ENCODE peak calls at places on chromosomes 4 and X, in nine cellular contexts. One of them, this sample, is unnamed. For H3K36me3, the result is how much of the 10 kb centered on the place peaks cover.

GRCh38 chrX:134792077-134792476 is 133.8 kb upstream of the PLAC1 start:
- DNase-seq in ovary: no peak
- DNase-seq in body of pancreas: no peak
- DNase-seq in endothelial cell of umbilical vein: no peak
- DNase-seq in prostate gland: no peak
- DNase-seq in stomach: no peak
- DNase-seq in uterus: no peak
- DNase-seq in transverse colon: no peak
- DNase-seq in sigmoid colon: no peak
- DNase-seq in this sample: no peak

GRCh38 chrX:150879855-150880807 is 18.3 kb downstream of the CD99L2 start:
- DNase-seq in ovary: no peak
- DNase-seq in transverse colon: no peak
- DNase-seq in uterus: no peak
- DNase-seq in stomach: no peak
- DNase-seq in body of pancreas: no peak
- DNase-seq in sigmoid colon: no peak
- DNase-seq in prostate gland: no peak
- DNase-seq in endothelial cell of umbilical vein: no peak
- DNase-seq in this sample: no peak

GRCh38 chrX:51641421-51642021 is 22.8 kb upstream of the CENPVL3 start:
- DNase-seq in body of pancreas: no peak
- DNase-seq in transverse colon: no peak
- DNase-seq in sigmoid colon: no peak
- DNase-seq in stomach: no peak
- DNase-seq in uterus: no peak
- DNase-seq in ovary: no peak
- DNase-seq in endothelial cell of umbilical vein: peak
- DNase-seq in prostate gland: no peak
- DNase-seq in this sample: no peak

GRCh38 chr4:107603430-107603829 is 116.6 kb downstream of the PAPSS1 start:
- DNase-seq in transverse colon: peak
- DNase-seq in endothelial cell of umbilical vein: no peak
- DNase-seq in stomach: peak
- DNase-seq in sigmoid colon: no peak
- DNase-seq in ovary: no peak
- DNase-seq in prostate gland: peak
- DNase-seq in body of pancreas: no peak
- DNase-seq in uterus: no peak
- DNase-seq in this sample: no peak

GRCh38 chr4:94758141-94758699 is 465 bp downstream of the BMPR1B start:
- DNase-seq in prostate gland: peak
- DNase-seq in sigmoid colon: peak
- DNase-seq in endothelial cell of umbilical vein: peak
- DNase-seq in ovary: peak
- DNase-seq in stomach: no peak
- DNase-seq in body of pancreas: peak
- DNase-seq in uterus: peak
- DNase-seq in transverse colon: peak
- DNase-seq in this sample: no peak

GRCh38 chr4:48175806-48176205 is 41.8 kb upstream of the TXK start:
- DNase-seq in ovary: no peak
- DNase-seq in stomach: no peak
- DNase-seq in body of pancreas: no peak
- DNase-seq in sigmoid colon: no peak
- DNase-seq in uterus: no peak
- DNase-seq in transverse colon: no peak
- DNase-seq in endothelial cell of umbilical vein: peak
- DNase-seq in prostate gland: no peak
- DNase-seq in this sample: no peak

GRCh38 chrX:427812-428725 is 41.4 kb upstream of the PPP2R3B start:
- DNase-seq in body of pancreas: no peak
- DNase-seq in prostate gland: no peak
- DNase-seq in stomach: no peak
- DNase-seq in ovary: no peak
- DNase-seq in uterus: no peak
- DNase-seq in endothelial cell of umbilical vein: no peak
- DNase-seq in sigmoid colon: peak
- DNase-seq in transverse colon: no peak
- DNase-seq in this sample: no peak

GRCh38 chr4:5785806-5786680 is 75.0 kb downstream of the EVC start:
- DNase-seq in endothelial cell of umbilical vein: peak
- DNase-seq in body of pancreas: no peak
- DNase-seq in transverse colon: no peak
- DNase-seq in uterus: no peak
- DNase-seq in prostate gland: peak
- DNase-seq in sigmoid colon: peak
- DNase-seq in ovary: no peak
- DNase-seq in stomach: no peak
- DNase-seq in this sample: no peak

GRCh38 chrX:153772608-153773217 is 8.1 kb upstream of the SRPK3 start:
- DNase-seq in body of pancreas: no peak
- DNase-seq in ovary: no peak
- DNase-seq in stomach: no peak
- DNase-seq in endothelial cell of umbilical vein: no peak
- DNase-seq in transverse colon: no peak
- DNase-seq in prostate gland: no peak
- DNase-seq in uterus: no peak
- DNase-seq in sigmoid colon: no peak
- DNase-seq in this sample: no peak

GRCh38 chrX:77442728-77443127 is 4.5 kb upstream of the FGF16 start:
- DNase-seq in body of pancreas: no peak
- DNase-seq in transverse colon: no peak
- DNase-seq in stomach: no peak
- DNase-seq in sigmoid colon: no peak
- DNase-seq in prostate gland: no peak
- DNase-seq in ovary: no peak
- DNase-seq in uterus: no peak
- DNase-seq in endothelial cell of umbilical vein: peak
- DNase-seq in this sample: no peak

GRCh38 chrX:115690554-115691216 is 129.7 kb downstream of the PLS3 start:
- DNase-seq in stomach: peak
- DNase-seq in uterus: peak
- DNase-seq in endothelial cell of umbilical vein: peak
- DNase-seq in transverse colon: peak
- DNase-seq in ovary: peak
- DNase-seq in body of pancreas: peak
- DNase-seq in prostate gland: peak
- DNase-seq in sigmoid colon: peak
- DNase-seq in this sample: no peak

GRCh38 chr4:8221476-8221875 is 22.4 kb downstream of the SH3TC1 start:
- DNase-seq in prostate gland: no peak
- DNase-seq in stomach: no peak
- DNase-seq in sigmoid colon: no peak
- DNase-seq in transverse colon: no peak
- DNase-seq in body of pancreas: no peak
- DNase-seq in uterus: no peak
- DNase-seq in ovary: no peak
- DNase-seq in endothelial cell of umbilical vein: no peak
- DNase-seq in this sample: no peak

GRCh38 chr4:147730333-147730732 is 1.6 kb upstream of the ARHGAP10 start:
- DNase-seq in endothelial cell of umbilical vein: no peak
- DNase-seq in ovary: no peak
- DNase-seq in uterus: no peak
- DNase-seq in prostate gland: no peak
- DNase-seq in transverse colon: no peak
- DNase-seq in sigmoid colon: no peak
- DNase-seq in body of pancreas: no peak
- DNase-seq in stomach: no peak
- DNase-seq in this sample: no peak

GRCh38 chrX:41386222-41386990 is 52.4 kb downstream of the DDX3X start:
- DNase-seq in sigmoid colon: no peak
- DNase-seq in endothelial cell of umbilical vein: no peak
- DNase-seq in stomach: no peak
- DNase-seq in uterus: no peak
- DNase-seq in prostate gland: no peak
- DNase-seq in ovary: no peak
- DNase-seq in transverse colon: no peak
- DNase-seq in body of pancreas: no peak
- DNase-seq in this sample: no peak

GRCh38 chrX:41394293-41394692 is 52.9 kb upstream of the NYX start:
- DNase-seq in endothelial cell of umbilical vein: no peak
- DNase-seq in stomach: no peak
- DNase-seq in ovary: no peak
- DNase-seq in transverse colon: no peak
- DNase-seq in prostate gland: no peak
- DNase-seq in body of pancreas: no peak
- DNase-seq in sigmoid colon: peak
- DNase-seq in uterus: no peak
- DNase-seq in this sample: no peak

GRCh38 chrX:41388543-41388942 is 54.6 kb downstream of the DDX3X start:
- DNase-seq in stomach: no peak
- DNase-seq in endothelial cell of umbilical vein: no peak
- DNase-seq in ovary: no peak
- DNase-seq in uterus: no peak
- DNase-seq in transverse colon: no peak
- DNase-seq in sigmoid colon: no peak
- DNase-seq in prostate gland: no peak
- DNase-seq in body of pancreas: no peak
- DNase-seq in this sample: no peak

GRCh38 chrX:41391606-41392005 is 55.5 kb upstream of the NYX start:
- DNase-seq in endothelial cell of umbilical vein: no peak
- DNase-seq in stomach: peak
- DNase-seq in ovary: no peak
- DNase-seq in uterus: no peak
- DNase-seq in prostate gland: peak
- DNase-seq in sigmoid colon: no peak
- DNase-seq in body of pancreas: no peak
- DNase-seq in transverse colon: peak
- DNase-seq in this sample: no peak

DNA sequence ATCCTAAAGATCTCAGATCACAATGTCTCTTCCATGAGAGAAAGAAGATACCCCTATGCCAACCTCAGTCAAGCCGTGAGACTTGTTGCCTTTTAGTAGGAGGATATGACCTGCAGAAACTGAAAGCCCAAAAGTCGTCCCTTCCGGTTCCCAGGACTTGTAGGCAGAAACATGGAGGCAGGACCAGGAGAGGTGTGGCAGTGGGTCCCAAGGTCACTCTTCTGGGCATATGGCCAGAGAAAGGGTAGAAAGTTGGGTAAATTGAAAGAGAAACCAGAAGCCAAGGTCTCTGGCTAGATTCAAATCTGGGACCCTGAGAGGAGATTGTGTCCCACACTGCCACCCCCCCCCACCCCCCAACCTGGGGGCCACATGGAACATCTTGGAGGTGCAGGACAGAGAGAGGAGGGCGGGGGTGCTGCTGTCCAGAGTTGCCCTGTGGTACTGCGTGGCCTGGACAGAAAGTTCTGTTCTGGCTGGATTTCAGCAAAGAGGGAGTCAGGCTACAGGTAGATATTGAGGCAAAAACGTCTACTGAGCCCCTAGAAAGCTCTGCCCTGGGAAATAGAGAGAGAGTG is 55.4 kb downstream of the DDX3X start:
- DNase-seq in prostate gland: no peak
- DNase-seq in endothelial cell of umbilical vein: no peak
- DNase-seq in body of pancreas: peak
- DNase-seq in uterus: no peak
- DNase-seq in sigmoid colon: no peak
- DNase-seq in stomach: peak
- DNase-seq in transverse colon: peak
- DNase-seq in ovary: no peak
- DNase-seq in this sample: peak
- TF ChIP-seq POLR2A in prostate gland: no peak
- TF ChIP-seq POLR2A in endothelial cell of umbilical vein: no peak
- TF ChIP-seq POLR2A in body of pancreas: no peak
- TF ChIP-seq POLR2A in uterus: no peak
- TF ChIP-seq POLR2A in sigmoid colon: no peak
- TF ChIP-seq POLR2A in stomach: no peak
- TF ChIP-seq POLR2A in transverse colon: peak
- TF ChIP-seq POLR2A in ovary: no peak
- TF ChIP-seq POLR2A in this sample: no peak

GRCh38 chr4:150591284-150591874 is 9.4 kb downstream of the MAB21L2 start:
- DNase-seq in prostate gland: no peak
- DNase-seq in body of pancreas: no peak
- DNase-seq in sigmoid colon: peak
- DNase-seq in stomach: no peak
- DNase-seq in transverse colon: no peak
- DNase-seq in ovary: no peak
- DNase-seq in uterus: no peak
- DNase-seq in endothelial cell of umbilical vein: no peak
- DNase-seq in this sample: no peak
- H3K36me3 ChIP-seq in prostate gland: under half
- H3K36me3 ChIP-seq in body of pancreas: under half
- H3K36me3 ChIP-seq in sigmoid colon: under half
- H3K36me3 ChIP-seq in stomach: under half
- H3K36me3 ChIP-seq in transverse colon: under half
- H3K36me3 ChIP-seq in ovary: under half
- H3K36me3 ChIP-seq in uterus: under half
- H3K36me3 ChIP-seq in endothelial cell of umbilical vein: under half
- H3K36me3 ChIP-seq in this sample: under half

GRCh38 chr4:163166041-163166579 is 580 bp downstream of the NAF1 start:
- DNase-seq in sigmoid colon: peak
- DNase-seq in body of pancreas: peak
- DNase-seq in uterus: peak
- DNase-seq in ovary: peak
- DNase-seq in stomach: peak
- DNase-seq in endothelial cell of umbilical vein: peak
- DNase-seq in prostate gland: peak
- DNase-seq in transverse colon: peak
- DNase-seq in this sample: peak
- TF ChIP-seq POLR2A in sigmoid colon: no peak
- TF ChIP-seq POLR2A in body of pancreas: no peak
- TF ChIP-seq POLR2A in uterus: no peak
- TF ChIP-seq POLR2A in ovary: no peak
- TF ChIP-seq POLR2A in stomach: no peak
- TF ChIP-seq POLR2A in endothelial cell of umbilical vein: no peak
- TF ChIP-seq POLR2A in prostate gland: no peak
- TF ChIP-seq POLR2A in transverse colon: no peak
- TF ChIP-seq POLR2A in this sample: no peak

GRCh38 chr4:2825184-2825506 is 18.5 kb upstream of the ADD1 start:
- DNase-seq in sigmoid colon: no peak
- DNase-seq in body of pancreas: no peak
- DNase-seq in prostate gland: no peak
- DNase-seq in stomach: no peak
- DNase-seq in uterus: no peak
- DNase-seq in ovary: peak
- DNase-seq in endothelial cell of umbilical vein: no peak
- DNase-seq in transverse colon: no peak
- DNase-seq in this sample: no peak

GRCh38 chr4:2827874-2828751 is 15.5 kb upstream of the ADD1 start:
- DNase-seq in endothelial cell of umbilical vein: no peak
- DNase-seq in ovary: peak
- DNase-seq in prostate gland: no peak
- DNase-seq in stomach: no peak
- DNase-seq in uterus: no peak
- DNase-seq in sigmoid colon: peak
- DNase-seq in transverse colon: no peak
- DNase-seq in body of pancreas: peak
- DNase-seq in this sample: peak

GRCh38 chr4:2825740-2826139 is 17.9 kb upstream of the ADD1 start:
- DNase-seq in sigmoid colon: peak
- DNase-seq in endothelial cell of umbilical vein: no peak
- DNase-seq in stomach: no peak
- DNase-seq in transverse colon: no peak
- DNase-seq in body of pancreas: no peak
- DNase-seq in prostate gland: no peak
- DNase-seq in ovary: peak
- DNase-seq in uterus: no peak
- DNase-seq in this sample: no peak

GRCh38 chr4:2828758-2829181 is 14.9 kb upstream of the ADD1 start:
- DNase-seq in body of pancreas: peak
- DNase-seq in endothelial cell of umbilical vein: no peak
- DNase-seq in stomach: no peak
- DNase-seq in sigmoid colon: peak
- DNase-seq in uterus: no peak
- DNase-seq in prostate gland: no peak
- DNase-seq in ovary: peak
- DNase-seq in transverse colon: no peak
- DNase-seq in this sample: no peak

GRCh38 chr4:2827071-2827873 is 16.4 kb upstream of the ADD1 start:
- DNase-seq in uterus: no peak
- DNase-seq in endothelial cell of umbilical vein: no peak
- DNase-seq in sigmoid colon: peak
- DNase-seq in stomach: no peak
- DNase-seq in prostate gland: no peak
- DNase-seq in ovary: peak
- DNase-seq in transverse colon: no peak
- DNase-seq in body of pancreas: peak
- DNase-seq in this sample: peak
- H3K36me3 ChIP-seq in uterus: under half
- H3K36me3 ChIP-seq in endothelial cell of umbilical vein: half or more
- H3K36me3 ChIP-seq in sigmoid colon: under half
- H3K36me3 ChIP-seq in stomach: half or more
- H3K36me3 ChIP-seq in prostate gland: under half
- H3K36me3 ChIP-seq in ovary: under half
- H3K36me3 ChIP-seq in transverse colon: under half
- H3K36me3 ChIP-seq in body of pancreas: under half
- H3K36me3 ChIP-seq in this sample: under half

This sample was measured in Peyer's patch.